ENCODE peak calls at places on chromosomes 2 and 18, in five cellular contexts. One of them, this sample, is unnamed.
A peak's percentile ranks its signal among the peaks of the same experiment; 100 is the strongest.

GRCh38 chr18:46711444-46711863 is 45.4 kb downstream of the ST8SIA5 start:
- DNase-seq in upper lobe of right lung: no peak
- DNase-seq in right atrium auricular region: no peak
- DNase-seq in mammary epithelial cell: no peak
- DNase-seq in fibroblast of pulmonary artery: no peak
- DNase-seq in this sample: no peak

GRCh38 chr2:240217431-240218301 is 77.2 kb upstream of the OTOS start:
- DNase-seq in upper lobe of right lung: no peak
- DNase-seq in right atrium auricular region: no peak
- DNase-seq in mammary epithelial cell: no peak
- DNase-seq in fibroblast of pulmonary artery: no peak
- DNase-seq in this sample: no peak

GRCh38 chr2:197097578-197098366 is 171.3 kb upstream of the PGAP1 start:
- DNase-seq in upper lobe of right lung: no peak
- DNase-seq in right atrium auricular region: peak; percentile 84
- DNase-seq in mammary epithelial cell: peak; percentile 54
- DNase-seq in fibroblast of pulmonary artery: peak; percentile 94
- DNase-seq in this sample: peak; percentile 94

GRCh38 chr2:189222440-189222839 is 42.9 kb upstream of the COL5A2 start:
- DNase-seq in upper lobe of right lung: peak; percentile 82
- DNase-seq in right atrium auricular region: no peak
- DNase-seq in mammary epithelial cell: peak; percentile 41
- DNase-seq in fibroblast of pulmonary artery: peak; percentile 56
- DNase-seq in this sample: peak; percentile 73

GRCh38 chr2:241629762-241630435 is 7.1 kb downstream of the THAP4 start:
- DNase-seq in upper lobe of right lung: no peak
- DNase-seq in right atrium auricular region: no peak
- DNase-seq in mammary epithelial cell: no peak
- DNase-seq in fibroblast of pulmonary artery: no peak
- DNase-seq in this sample: no peak

GRCh38 chr18:31778391-31778950 is 17.8 kb upstream of the SLC25A52 start:
- DNase-seq in upper lobe of right lung: no peak
- DNase-seq in right atrium auricular region: no peak
- DNase-seq in mammary epithelial cell: no peak
- DNase-seq in fibroblast of pulmonary artery: no peak
- DNase-seq in this sample: no peak

GRCh38 chr2:210577263-210578071 is 21.1 kb downstream of the CPS1 start:
- DNase-seq in upper lobe of right lung: no peak
- DNase-seq in right atrium auricular region: no peak
- DNase-seq in mammary epithelial cell: peak; percentile 25
- DNase-seq in fibroblast of pulmonary artery: peak; percentile 66
- DNase-seq in this sample: peak; percentile 68

GRCh38 chr2:143480586-143481230 is 351.5 kb downstream of the ARHGAP15 start:
- DNase-seq in upper lobe of right lung: no peak
- DNase-seq in right atrium auricular region: no peak
- DNase-seq in mammary epithelial cell: no peak
- DNase-seq in fibroblast of pulmonary artery: no peak
- DNase-seq in this sample: peak; percentile 17

GRCh38 chr2:157777425-157777824 is 98.7 kb downstream of the ACVR1 start:
- DNase-seq in upper lobe of right lung: no peak
- DNase-seq in right atrium auricular region: no peak
- DNase-seq in mammary epithelial cell: peak; percentile 28
- DNase-seq in fibroblast of pulmonary artery: peak; percentile 78
- DNase-seq in this sample: peak; percentile 76

GRCh38 chr2:222902660-222903059 is 41.8 kb downstream of the ACSL3 start:
- DNase-seq in upper lobe of right lung: no peak
- DNase-seq in right atrium auricular region: no peak
- DNase-seq in mammary epithelial cell: no peak
- DNase-seq in fibroblast of pulmonary artery: no peak
- DNase-seq in this sample: no peak

GRCh38 chr2:143254108-143254507 is 124.9 kb downstream of the ARHGAP15 start:
- DNase-seq in upper lobe of right lung: no peak
- DNase-seq in right atrium auricular region: no peak
- DNase-seq in mammary epithelial cell: no peak
- DNase-seq in fibroblast of pulmonary artery: no peak
- DNase-seq in this sample: no peak

GRCh38 chr2:161423351-161424178 is 7.5 kb downstream of the TBR1 start:
- DNase-seq in upper lobe of right lung: no peak
- DNase-seq in right atrium auricular region: no peak
- DNase-seq in mammary epithelial cell: no peak
- DNase-seq in fibroblast of pulmonary artery: no peak
- DNase-seq in this sample: no peak

GRCh38 chr2:240397542-240397916 is 37.9 kb upstream of the GPC1 start:
- DNase-seq in upper lobe of right lung: peak; percentile 61
- DNase-seq in right atrium auricular region: no peak
- DNase-seq in mammary epithelial cell: no peak
- DNase-seq in fibroblast of pulmonary artery: no peak
- DNase-seq in this sample: no peak

GRCh38 chr2:136238214-136238551 is 120.2 kb upstream of the CXCR4 start:
- DNase-seq in upper lobe of right lung: no peak
- DNase-seq in right atrium auricular region: no peak
- DNase-seq in mammary epithelial cell: peak; percentile 53
- DNase-seq in fibroblast of pulmonary artery: peak; percentile 44
- DNase-seq in this sample: peak; percentile 35

GRCh38 chr2:95062247-95062646 is 36.7 kb downstream of the MAL start:
- DNase-seq in upper lobe of right lung: no peak
- DNase-seq in right atrium auricular region: no peak
- DNase-seq in mammary epithelial cell: no peak
- DNase-seq in fibroblast of pulmonary artery: no peak
- DNase-seq in this sample: no peak
- H3K4me3 ChIP-seq in upper lobe of right lung: no peak overlapping the region
- H3K4me3 ChIP-seq in right atrium auricular region: no peak overlapping the region
- H3K4me3 ChIP-seq in mammary epithelial cell: no peak overlapping the region
- H3K4me3 ChIP-seq in fibroblast of pulmonary artery: no peak overlapping the region
- H3K4me3 ChIP-seq in this sample: no peak overlapping the region

DNA sequence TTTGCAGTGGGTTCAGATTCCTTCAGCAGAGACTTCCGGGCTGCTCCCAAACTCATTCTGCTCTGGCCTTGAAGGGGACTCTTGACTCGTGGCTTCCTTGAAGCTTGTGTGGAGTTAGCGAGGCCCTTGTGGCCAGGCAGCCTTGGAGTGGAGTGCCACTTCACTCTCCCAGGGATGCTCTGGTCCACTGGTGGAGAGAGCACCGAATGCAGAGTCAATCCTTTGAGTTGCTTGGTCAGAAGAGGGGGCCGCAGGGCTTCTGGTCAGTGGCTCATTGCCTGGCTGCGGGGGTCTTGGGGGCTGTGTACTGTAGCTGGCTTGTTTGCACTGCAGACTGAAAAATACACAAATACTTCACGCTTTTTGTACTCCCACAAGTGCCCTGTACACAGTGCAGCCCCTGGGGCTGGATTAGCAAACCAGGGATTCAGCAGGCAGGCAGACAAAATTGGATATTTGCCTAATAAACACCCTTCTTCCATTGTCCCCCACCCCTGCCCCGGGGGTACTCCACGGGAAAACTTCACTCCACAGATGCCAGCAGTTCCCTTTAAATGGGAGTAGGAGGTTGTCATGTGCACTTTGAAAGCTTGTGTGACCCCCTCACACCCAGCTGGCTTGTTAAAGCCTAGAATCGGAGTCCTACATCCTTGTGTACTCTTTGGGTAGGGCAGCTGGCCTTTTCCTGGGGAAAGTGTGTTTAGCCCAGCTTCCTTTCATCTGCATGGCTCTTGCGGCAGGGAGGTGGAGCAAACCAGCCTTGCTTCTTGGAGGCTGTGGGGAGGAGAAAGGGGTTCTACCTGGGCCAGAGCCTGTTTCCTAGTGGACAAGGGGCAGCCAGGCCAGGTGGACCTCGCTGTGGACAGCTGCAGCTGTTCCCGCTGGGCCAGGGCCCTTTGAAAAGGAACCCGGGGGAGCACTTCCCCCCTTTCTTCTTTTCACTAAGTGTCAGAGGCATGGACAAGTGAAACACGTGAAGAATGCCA is 3.4 kb downstream of the GLI2 start:
- DNase-seq in upper lobe of right lung: no peak
- DNase-seq in right atrium auricular region: peak; percentile 57
- DNase-seq in mammary epithelial cell: no peak
- DNase-seq in fibroblast of pulmonary artery: no peak
- DNase-seq in this sample: no peak
- H3K4me3 ChIP-seq in upper lobe of right lung: no peak overlapping the region
- H3K4me3 ChIP-seq in right atrium auricular region: no peak overlapping the region
- H3K4me3 ChIP-seq in mammary epithelial cell: no peak overlapping the region
- H3K4me3 ChIP-seq in fibroblast of pulmonary artery: peak overlapping the region; percentile 3
- H3K4me3 ChIP-seq in this sample: no peak overlapping the region

DNA sequence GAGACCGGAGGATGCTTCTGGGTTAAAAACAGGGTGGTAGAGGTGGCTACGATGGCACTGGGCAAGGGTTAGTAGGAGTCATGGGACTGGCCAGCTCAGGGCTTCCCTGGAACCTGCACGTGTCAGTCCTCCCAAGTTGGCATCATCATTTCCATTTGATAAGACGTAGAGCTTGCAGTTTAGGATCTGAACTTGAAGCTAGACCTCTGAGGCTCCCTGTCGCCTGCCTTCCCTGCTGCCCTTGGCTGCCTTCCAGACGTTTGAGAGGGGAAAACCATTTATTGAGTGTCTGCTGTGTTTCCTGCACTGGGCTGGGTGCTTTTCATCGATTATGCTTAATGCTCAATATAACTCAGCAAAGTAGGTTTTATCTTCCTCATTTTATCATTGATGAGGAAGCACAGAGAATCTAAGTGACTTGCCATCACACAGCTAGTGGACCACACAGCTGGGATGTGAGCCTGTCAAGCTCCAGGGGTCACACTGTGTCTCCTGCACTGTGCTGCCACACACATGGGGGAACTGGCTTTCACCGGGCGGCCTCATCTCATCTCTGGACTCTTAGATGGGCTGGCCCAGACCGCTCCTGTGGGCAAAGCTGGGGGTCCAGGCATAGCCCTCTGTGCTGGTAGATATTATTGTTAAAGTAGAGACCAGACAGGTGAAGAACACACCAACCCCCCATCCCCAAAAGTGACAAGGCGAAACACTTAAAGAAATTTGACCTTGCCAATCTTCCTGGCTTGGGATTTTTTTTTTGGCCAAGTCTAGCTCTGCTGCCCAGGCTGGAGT is 7.8 kb downstream of the NT5DC4 start:
- DNase-seq in upper lobe of right lung: no peak
- DNase-seq in right atrium auricular region: no peak
- DNase-seq in mammary epithelial cell: no peak
- DNase-seq in fibroblast of pulmonary artery: no peak
- DNase-seq in this sample: no peak
- H3K4me3 ChIP-seq in upper lobe of right lung: no peak overlapping the region
- H3K4me3 ChIP-seq in right atrium auricular region: no peak overlapping the region
- H3K4me3 ChIP-seq in mammary epithelial cell: no peak overlapping the region
- H3K4me3 ChIP-seq in fibroblast of pulmonary artery: no peak overlapping the region
- H3K4me3 ChIP-seq in this sample: no peak overlapping the region

DNA sequence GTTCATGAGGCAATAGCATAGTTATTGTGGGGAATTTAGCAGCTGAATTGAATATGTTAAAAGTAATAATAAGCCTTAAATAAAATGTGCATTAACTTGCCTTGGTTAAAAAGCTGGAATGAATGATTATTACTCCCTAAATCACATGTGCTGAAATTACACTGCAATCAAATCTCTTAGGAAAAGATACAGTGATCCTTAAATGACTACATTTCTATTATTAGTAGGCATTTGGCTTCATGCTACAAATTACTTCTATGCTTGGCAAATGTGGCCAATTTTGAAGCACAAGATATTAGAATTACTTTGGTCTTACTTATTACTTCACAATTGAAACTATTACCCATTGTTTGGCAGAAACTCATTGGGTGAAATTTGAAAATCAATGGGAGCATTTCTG is 5.4 kb downstream of the RND3 start:
- DNase-seq in upper lobe of right lung: no peak
- DNase-seq in right atrium auricular region: no peak
- DNase-seq in mammary epithelial cell: no peak
- DNase-seq in fibroblast of pulmonary artery: no peak
- DNase-seq in this sample: no peak
- H3K4me3 ChIP-seq in upper lobe of right lung: no peak overlapping the region
- H3K4me3 ChIP-seq in right atrium auricular region: no peak overlapping the region
- H3K4me3 ChIP-seq in mammary epithelial cell: no peak overlapping the region
- H3K4me3 ChIP-seq in fibroblast of pulmonary artery: no peak overlapping the region
- H3K4me3 ChIP-seq in this sample: no peak overlapping the region

GRCh38 chr2:233094614-233095013 is 34.5 kb downstream of the INPP5D start:
- DNase-seq in upper lobe of right lung: no peak
- DNase-seq in right atrium auricular region: no peak
- DNase-seq in mammary epithelial cell: no peak
- DNase-seq in fibroblast of pulmonary artery: peak; percentile 6
- DNase-seq in this sample: peak; percentile 10

GRCh38 chr2:233093721-233094120 is 33.6 kb downstream of the INPP5D start:
- DNase-seq in upper lobe of right lung: peak; percentile 16
- DNase-seq in right atrium auricular region: no peak
- DNase-seq in mammary epithelial cell: no peak
- DNase-seq in fibroblast of pulmonary artery: no peak
- DNase-seq in this sample: no peak

GRCh38 chr2:233091595-233092375 is 31.6 kb downstream of the INPP5D start:
- DNase-seq in upper lobe of right lung: peak; percentile 41
- DNase-seq in right atrium auricular region: no peak
- DNase-seq in mammary epithelial cell: no peak
- DNase-seq in fibroblast of pulmonary artery: no peak
- DNase-seq in this sample: no peak

GRCh38 chr2:233089851-233090250 is 29.7 kb downstream of the INPP5D start:
- DNase-seq in upper lobe of right lung: peak; percentile 50
- DNase-seq in right atrium auricular region: no peak
- DNase-seq in mammary epithelial cell: no peak
- DNase-seq in fibroblast of pulmonary artery: no peak
- DNase-seq in this sample: no peak

GRCh38 chr2:233092446-233093438 is 32.6 kb downstream of the INPP5D start:
- DNase-seq in upper lobe of right lung: peak; percentile 40
- DNase-seq in right atrium auricular region: no peak
- DNase-seq in mammary epithelial cell: no peak
- DNase-seq in fibroblast of pulmonary artery: no peak
- DNase-seq in this sample: no peak
- H3K4me3 ChIP-seq in upper lobe of right lung: no peak overlapping the region
- H3K4me3 ChIP-seq in right atrium auricular region: no peak overlapping the region
- H3K4me3 ChIP-seq in mammary epithelial cell: no peak overlapping the region
- H3K4me3 ChIP-seq in fibroblast of pulmonary artery: no peak overlapping the region
- H3K4me3 ChIP-seq in this sample: no peak overlapping the region

GRCh38 chr2:42185200-42185921 is 16.2 kb downstream of the EML4 start:
- DNase-seq in upper lobe of right lung: no peak
- DNase-seq in right atrium auricular region: no peak
- DNase-seq in mammary epithelial cell: no peak
- DNase-seq in fibroblast of pulmonary artery: no peak
- DNase-seq in this sample: peak; percentile 46
- H3K4me3 ChIP-seq in upper lobe of right lung: no peak overlapping the region
- H3K4me3 ChIP-seq in right atrium auricular region: no peak overlapping the region
- H3K4me3 ChIP-seq in mammary epithelial cell: no peak overlapping the region
- H3K4me3 ChIP-seq in fibroblast of pulmonary artery: no peak overlapping the region
- H3K4me3 ChIP-seq in this sample: no peak overlapping the region

GRCh38 chr18:57437433-57437781 is 2.2 kb downstream of the ONECUT2 start:
- DNase-seq in upper lobe of right lung: no peak
- DNase-seq in right atrium auricular region: no peak
- DNase-seq in mammary epithelial cell: no peak
- DNase-seq in fibroblast of pulmonary artery: no peak
- DNase-seq in this sample: no peak

GRCh38 chr18:57434536-57435494 is at the start of gene ONECUT2:
- DNase-seq in upper lobe of right lung: peak; percentile 96
- DNase-seq in right atrium auricular region: peak; percentile 79
- DNase-seq in mammary epithelial cell: peak; percentile 91
- DNase-seq in fibroblast of pulmonary artery: peak; percentile 91
- DNase-seq in this sample: peak; percentile 84

GRCh38 chr18:57435851-57436192 is 648 bp downstream of the ONECUT2 start:
- DNase-seq in upper lobe of right lung: no peak
- DNase-seq in right atrium auricular region: no peak
- DNase-seq in mammary epithelial cell: no peak
- DNase-seq in fibroblast of pulmonary artery: no peak
- DNase-seq in this sample: no peak

GRCh38 chr18:57436965-57437333 is 1.8 kb downstream of the ONECUT2 start:
- DNase-seq in upper lobe of right lung: no peak
- DNase-seq in right atrium auricular region: no peak
- DNase-seq in mammary epithelial cell: no peak
- DNase-seq in fibroblast of pulmonary artery: no peak
- DNase-seq in this sample: no peak

GRCh38 chr18:57436193-57436964 is 1.2 kb downstream of the ONECUT2 start:
- DNase-seq in upper lobe of right lung: no peak
- DNase-seq in right atrium auricular region: no peak
- DNase-seq in mammary epithelial cell: no peak
- DNase-seq in fibroblast of pulmonary artery: no peak
- DNase-seq in this sample: no peak
- H3K4me3 ChIP-seq in upper lobe of right lung: no peak overlapping the region
- H3K4me3 ChIP-seq in right atrium auricular region: no peak overlapping the region
- H3K4me3 ChIP-seq in mammary epithelial cell: no peak overlapping the region
- H3K4me3 ChIP-seq in fibroblast of pulmonary artery: no peak overlapping the region
- H3K4me3 ChIP-seq in this sample: no peak overlapping the region

This sample was measured in cardiac fibroblast.